ENCODE peak calls at places on chromosomes 4 and X, in five cellular contexts. B is WTC11, P is GM13976, D is heart left ventricle, S is K562. T is an unnamed sample.

GRCh38 chr4:70709551-70710080 is 12.1 kb upstream of the RUFY3 start:
- DNase-seq in S (no peak), P (no peak), B (no peak), D (no peak), T (no peak)

GRCh38 chrX:117645639-117646038 is 471.0 kb downstream of the KLHL13 start:
- DNase-seq in B (no peak), S (no peak), P (no peak), D (no peak), T (no peak)

GRCh38 chrX:56803849-56804681 is 75.0 kb downstream of the NBDY start:
- DNase-seq in P (peak), D (no peak), S (no peak), B (no peak), T (no peak)

GRCh38 chrX:20980426-20980825 is 393.8 kb upstream of the CNKSR2 start:
- DNase-seq in D (no peak), P (no peak), B (no peak), S (no peak), T (no peak)

GRCh38 chr4:52825311-52826090 is 36.6 kb upstream of the RASL11B start:
- DNase-seq in S (no peak), P (no peak), B (no peak), D (no peak), T (peak)

GRCh38 chr4:4533461-4534169 is 8.2 kb downstream of the STX18 start:
- DNase-seq in B (no peak), P (no peak), S (no peak), D (no peak), T (no peak)

GRCh38 chr4:127698789-127699200 is 31.4 kb upstream of the SLC25A31 start:
- DNase-seq in S (no peak), D (no peak), B (no peak), P (peak), T (no peak)

GRCh38 chrX:110316351-110317078 is 1.4 kb downstream of the AMMECR1 start:
- DNase-seq in D (no peak), P (no peak), B (no peak), S (no peak), T (peak)

GRCh38 chr4:26402458-26402857 is 81.6 kb downstream of the RBPJ start:
- DNase-seq in P (no peak), B (no peak), D (no peak), S (no peak), T (no peak)

GRCh38 chr4:125547842-125548241 is 233.1 kb downstream of the FAT4 start:
- DNase-seq in B (no peak), D (no peak), P (no peak), S (no peak), T (no peak)

GRCh38 chr4:182644326-182645050 is 272.7 kb downstream of the DCTD start:
- DNase-seq in S (no peak), D (no peak), B (no peak), P (no peak), T (no peak)

GRCh38 chrX:124232523-124233201 is 99.8 kb upstream of the TEX13D start:
- DNase-seq in D (no peak), B (no peak), P (no peak), S (no peak), T (peak)

GRCh38 chr4:171067422-171067821 is 745.8 kb upstream of the GALNTL6 start:
- DNase-seq in D (no peak), P (no peak), S (no peak), B (no peak), T (no peak)

GRCh38 chrX:69961365-69962072 is 88.2 kb downstream of the AWAT2 start:
- DNase-seq in B (no peak), P (no peak), S (no peak), D (no peak), T (no peak)

DNA sequence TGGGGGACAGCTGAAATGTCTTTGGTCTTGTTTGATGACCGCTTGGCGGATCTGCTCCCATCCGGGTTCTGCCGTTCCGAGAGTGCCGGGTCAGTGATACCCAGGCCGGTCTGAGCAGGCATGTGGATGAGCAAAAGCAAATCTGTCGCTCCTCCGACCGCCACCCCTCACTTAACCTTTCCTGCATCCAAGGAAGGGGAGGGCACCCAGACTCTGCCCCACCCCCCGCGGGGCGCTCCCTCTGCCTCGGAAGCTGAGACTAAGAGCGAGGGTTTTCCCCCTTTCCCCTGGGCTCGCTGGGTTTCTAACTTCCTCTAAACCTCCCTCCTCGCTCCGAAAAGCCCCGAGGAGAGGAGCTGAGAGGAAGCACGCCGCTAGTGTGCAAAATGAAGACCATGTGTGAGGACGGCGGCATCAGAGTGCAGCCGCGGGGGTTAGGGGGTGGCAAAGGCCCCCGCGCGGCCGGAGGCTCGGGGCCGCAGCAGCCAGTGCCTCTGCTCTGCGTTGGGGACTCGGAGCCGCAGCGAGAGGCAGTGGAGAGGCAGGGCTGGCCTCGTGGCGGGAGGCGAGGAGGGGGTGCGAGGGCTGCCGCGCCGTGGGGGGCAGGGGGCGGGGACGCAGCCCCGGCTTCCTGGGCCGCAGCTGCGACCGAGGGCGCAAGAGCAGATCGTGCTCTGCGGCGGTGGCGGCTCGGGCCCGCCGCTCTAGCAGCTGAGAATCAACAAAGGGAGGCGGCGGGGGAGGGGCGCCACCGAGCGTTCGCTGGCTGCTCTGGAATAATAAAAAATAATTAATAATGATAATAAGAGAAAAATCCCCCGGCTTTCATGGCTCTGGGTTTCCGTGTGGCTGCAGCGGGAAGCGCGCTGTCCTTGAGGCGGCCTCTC is 55.8 kb upstream of the BCOR start:
- DNase-seq in P (peak), B (peak), S (peak), D (peak), T (peak)
- TF ChIP-seq CTCF in P (no peak), B (no peak), S (no peak), D (peak), T (no peak)

GRCh38 chr4:41232406-41232805 is 18.1 kb upstream of the APBB2 start:
- DNase-seq in D (no peak), S (no peak), P (no peak), B (no peak), T (no peak)
- TF ChIP-seq CTCF in D (no peak), S (no peak), P (no peak), B (no peak), T (no peak)

GRCh38 chrX:107537815-107538214 is 88.4 kb downstream of the FRMPD3 start:
- DNase-seq in S (peak), D (no peak), P (peak), B (peak), T (peak)
- TF ChIP-seq CTCF in S (peak), D (peak), P (peak), B (no peak), T (peak)

GRCh38 chrX:47316276-47317025 is 53.9 kb upstream of the ZNF157 start:
- DNase-seq in P (no peak), B (peak), S (no peak), D (no peak), T (no peak)

GRCh38 chrX:47313056-47313455 is 57.3 kb upstream of the ZNF157 start:
- DNase-seq in D (peak), S (no peak), P (no peak), B (no peak), T (no peak)

GRCh38 chrX:47311857-47312774 is 58.3 kb upstream of the ZNF157 start:
- DNase-seq in D (no peak), S (peak), P (peak), B (peak), T (peak)
- TF ChIP-seq CTCF in D (no peak), S (peak), P (peak), B (peak), T (peak)

DNA sequence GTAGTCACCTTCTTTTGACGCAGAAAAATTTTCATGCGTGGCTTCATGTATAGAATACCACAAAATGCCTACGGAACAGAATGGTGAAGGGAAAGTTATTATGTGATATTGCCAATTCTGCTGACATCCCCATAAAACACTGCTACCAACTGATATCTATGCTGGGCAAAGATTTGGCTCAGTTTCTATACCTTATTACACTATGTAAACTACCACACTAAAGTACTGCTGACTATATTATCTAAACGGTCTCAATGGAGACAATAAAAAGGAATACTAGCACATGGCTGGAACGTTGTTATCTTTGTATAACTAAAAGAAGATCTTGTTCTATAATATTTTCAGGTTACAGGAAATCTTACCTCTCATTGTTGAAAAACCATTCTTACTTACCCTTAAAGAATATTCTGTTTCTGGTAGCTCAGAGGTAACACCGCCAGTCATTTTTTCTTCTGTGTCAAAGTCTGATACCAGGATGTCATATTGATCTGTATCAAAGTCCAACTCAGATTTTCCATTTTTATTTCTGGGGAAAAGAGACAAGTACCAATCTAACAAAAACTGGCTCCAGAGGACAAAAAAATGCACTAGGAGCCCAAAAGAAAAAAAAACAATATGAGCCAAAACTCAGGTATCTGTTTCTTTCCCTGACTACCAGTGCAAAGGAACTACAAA is 18.9 kb downstream of the MORC4 start:
- DNase-seq in S (no peak), D (no peak), B (no peak), P (no peak), T (no peak)
- TF ChIP-seq CTCF in S (no peak), D (no peak), B (no peak), P (no peak), T (no peak)

GRCh38 chr4:1318488-1319213 is 28.4 kb upstream of the UVSSA start:
- DNase-seq in B (peak), P (no peak), S (peak), D (no peak), T (peak)
- TF ChIP-seq CTCF in B (peak), P (no peak), S (peak), D (no peak), T (peak)

GRCh38 chrX:40523852-40524251 is 56.9 kb upstream of the ATP6AP2 start:
- DNase-seq in B (no peak), S (no peak), D (no peak), P (no peak), T (no peak)

GRCh38 chrX:40521868-40522450 is 58.8 kb upstream of the ATP6AP2 start:
- DNase-seq in S (no peak), D (peak), P (no peak), B (no peak), T (no peak)

GRCh38 chrX:40527543-40527942 is 53.2 kb upstream of the ATP6AP2 start:
- DNase-seq in D (no peak), S (no peak), P (no peak), B (no peak), T (no peak)

GRCh38 chrX:40526412-40526811 is 54.4 kb upstream of the ATP6AP2 start:
- DNase-seq in S (no peak), B (no peak), D (no peak), P (no peak), T (no peak)

DNA sequence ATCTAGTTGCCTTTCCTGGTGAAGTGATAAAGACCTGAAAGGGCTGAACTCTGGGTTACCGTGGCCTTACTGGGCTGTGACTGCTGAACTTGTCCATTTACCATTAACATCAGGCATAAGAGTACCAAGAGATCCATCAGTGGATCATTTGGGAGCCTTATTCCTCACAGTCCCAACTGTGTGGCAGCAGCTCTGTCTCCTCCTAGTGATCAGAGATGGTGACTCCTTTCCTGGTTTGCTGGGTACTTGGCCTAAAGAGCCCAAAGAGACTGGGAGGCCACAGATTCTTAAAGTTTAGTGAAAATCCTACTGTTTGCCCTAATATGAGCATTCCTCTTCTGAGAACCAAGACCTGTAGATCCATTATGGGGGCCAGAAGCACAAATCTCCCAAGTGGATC is 56.3 kb upstream of the ATP6AP2 start:
- DNase-seq in S (no peak), D (no peak), P (no peak), B (no peak), T (no peak)
- TF ChIP-seq CTCF in S (peak), D (no peak), P (no peak), B (no peak), T (no peak)

GRCh38 chrX:30665471-30665870 is 12.2 kb downstream of the GK start:
- DNase-seq in D (no peak), P (no peak), S (no peak), B (no peak), T (no peak)
- TF ChIP-seq CTCF in D (no peak), P (no peak), S (no peak), B (no peak), T (no peak)

DNA sequence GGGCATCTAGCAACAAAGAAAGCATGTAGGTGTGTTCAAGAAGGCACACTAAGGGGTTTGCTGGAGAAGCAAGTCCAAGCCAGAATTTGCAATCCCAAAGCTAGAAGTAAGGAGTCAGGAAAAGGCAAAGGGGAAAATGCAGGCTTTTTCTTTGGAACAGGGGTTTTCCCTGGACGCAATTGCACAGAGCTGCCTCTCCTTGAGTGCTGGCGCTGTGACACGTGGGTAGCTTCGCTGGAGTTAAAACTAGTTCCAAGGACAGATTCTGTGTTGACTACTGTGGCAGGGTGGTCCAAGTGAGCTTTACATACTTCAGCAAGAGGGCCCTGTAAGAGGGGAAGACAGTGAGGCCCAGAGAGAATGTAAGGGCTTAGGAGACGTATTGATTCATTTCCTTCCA is 277.1 kb downstream of the ADGRA3 start:
- DNase-seq in D (no peak), P (no peak), B (peak), S (no peak), T (no peak)
- TF ChIP-seq CTCF in D (no peak), P (no peak), B (no peak), S (no peak), T (no peak)

GRCh38 chr4:5774416-5775056 is 63.5 kb downstream of the EVC start:
- DNase-seq in B (no peak), D (no peak), P (no peak), S (no peak), T (no peak)

GRCh38 chr4:5772528-5773270 is 61.7 kb downstream of the EVC start:
- DNase-seq in B (no peak), S (no peak), D (no peak), P (no peak), T (no peak)

GRCh38 chr4:5773271-5773555 is 62.2 kb downstream of the EVC start:
- DNase-seq in P (no peak), S (no peak), B (no peak), D (no peak), T (no peak)

GRCh38 chr4:5770051-5770450 is 59.0 kb downstream of the EVC start:
- DNase-seq in B (no peak), D (no peak), S (no peak), P (no peak), T (no peak)
- TF ChIP-seq CTCF in B (no peak), D (no peak), S (no peak), P (no peak), T (no peak)

T was measured in activated CD8-positive, alpha-beta T cell treated with anti-CD3 and anti-CD28 coated beads for 36 hours.